ENCODE peak calls at places on chromosomes 6 and 20, in five cellular contexts. Z, J, V, T and E are unnamed samples.

GRCh38 chr20:15834857-15835256 is 738.4 kb downstream of the KIF16B start:
- DNase-seq in Z (no peak), V (no peak), T (no peak), J (no peak), E (no peak)

GRCh38 chr6:148779142-148779562 is 32.3 kb downstream of the UST start:
- DNase-seq in T (no peak), V (no peak), Z (no peak), J (no peak), E (no peak)

GRCh38 chr20:57589123-57589727 is 28.3 kb downstream of the PCK1 start:
- DNase-seq in J (no peak), T (no peak), Z (no peak), V (no peak), E (no peak)

GRCh38 chr6:8821921-8822512 is 386.7 kb upstream of the SLC35B3 start:
- DNase-seq in V (no peak), T (no peak), Z (no peak), J (no peak), E (no peak)

GRCh38 chr6:34143884-34144580 is 1.9 kb downstream of the GRM4 start:
- DNase-seq in T (no peak), J (no peak), Z (peak), V (no peak), E (no peak)

GRCh38 chr20:38728911-38729642 is 4.8 kb downstream of the SLC32A1 start:
- DNase-seq in V (no peak), T (no peak), Z (peak), J (no peak), E (no peak)

GRCh38 chr20:25281541-25281991 is 33.7 kb downstream of the PYGB start:
- DNase-seq in Z (no peak), V (no peak), J (no peak), T (peak), E (no peak)

GRCh38 chr6:137938770-137939379 is 71.8 kb downstream of the TNFAIP3 start:
- DNase-seq in T (no peak), Z (no peak), J (no peak), V (no peak), E (no peak)